ENCODE peak calls at places on chromosome 5, in five cellular contexts. J is K562, F is A549, S is HepG2, V is GM12878. A is an unnamed sample.

GRCh38 chr5:122775713-122776084 is 819 bp downstream of the SNX2 start:
- DNase-seq in J (no peak), F (no peak), S (no peak), V (no peak), A (peak)

GRCh38 chr5:58491216-58491892 is at the start of gene GAPT:
- DNase-seq in J (no peak), F (no peak), S (no peak), V (peak), A (peak)

GRCh38 chr5:76787237-76787636 is 31.6 kb upstream of the F2RL1 start:
- DNase-seq in J (no peak), F (no peak), S (peak), V (no peak), A (no peak)

GRCh38 chr5:78560456-78560855 is 88.1 kb downstream of the LHFPL2 start:
- DNase-seq in J (no peak), F (no peak), S (no peak), V (no peak), A (no peak)

GRCh38 chr5:108642170-108642906 is 105.4 kb upstream of the FER start:
- DNase-seq in J (peak), F (peak), S (peak), V (peak), A (peak)

GRCh38 chr5:80569086-80569960 is 757 bp downstream of the ANKRD34B start:
- DNase-seq in J (no peak), F (no peak), S (no peak), V (no peak), A (no peak)

GRCh38 chr5:13250450-13251291 is 693.8 kb downstream of the DNAH5 start:
- DNase-seq in J (peak), F (peak), S (peak), V (no peak), A (peak)

GRCh38 chr5:30808996-30809395 is 384.5 kb upstream of the CDH6 start:
- DNase-seq in J (no peak), F (no peak), S (no peak), V (no peak), A (peak)

GRCh38 chr5:57532513-57533497 is 50.2 kb upstream of the ACTBL2 start:
- DNase-seq in J (no peak), F (no peak), S (no peak), V (no peak), A (no peak)

GRCh38 chr5:87755378-87755777 is 342.6 kb upstream of the CCNH start:
- DNase-seq in J (no peak), F (no peak), S (no peak), V (no peak), A (no peak)

GRCh38 chr5:16690243-16690839 is 73.5 kb upstream of the RETREG1 start:
- DNase-seq in J (peak), F (peak), S (peak), V (no peak), A (peak)

GRCh38 chr5:39570418-39571027 is 145.7 kb upstream of the DAB2 start:
- DNase-seq in J (peak), F (peak), S (peak), V (no peak), A (peak)

GRCh38 chr5:57817001-57817453 is 334.4 kb upstream of the ACTBL2 start:
- DNase-seq in J (no peak), F (no peak), S (no peak), V (no peak), A (no peak)

GRCh38 chr5:58094031-58094430 is 365.9 kb downstream of the PLK2 start:
- DNase-seq in J (no peak), F (peak), S (no peak), V (peak), A (no peak)

GRCh38 chr5:13944564-13945195 is at the start of gene DNAH5:
- DNase-seq in J (no peak), F (no peak), S (no peak), V (no peak), A (no peak)

GRCh38 chr5:96434201-96434645 is 1.2 kb upstream of the PCSK1 start:
- DNase-seq in J (peak), F (peak), S (peak), V (no peak), A (peak)

DNA sequence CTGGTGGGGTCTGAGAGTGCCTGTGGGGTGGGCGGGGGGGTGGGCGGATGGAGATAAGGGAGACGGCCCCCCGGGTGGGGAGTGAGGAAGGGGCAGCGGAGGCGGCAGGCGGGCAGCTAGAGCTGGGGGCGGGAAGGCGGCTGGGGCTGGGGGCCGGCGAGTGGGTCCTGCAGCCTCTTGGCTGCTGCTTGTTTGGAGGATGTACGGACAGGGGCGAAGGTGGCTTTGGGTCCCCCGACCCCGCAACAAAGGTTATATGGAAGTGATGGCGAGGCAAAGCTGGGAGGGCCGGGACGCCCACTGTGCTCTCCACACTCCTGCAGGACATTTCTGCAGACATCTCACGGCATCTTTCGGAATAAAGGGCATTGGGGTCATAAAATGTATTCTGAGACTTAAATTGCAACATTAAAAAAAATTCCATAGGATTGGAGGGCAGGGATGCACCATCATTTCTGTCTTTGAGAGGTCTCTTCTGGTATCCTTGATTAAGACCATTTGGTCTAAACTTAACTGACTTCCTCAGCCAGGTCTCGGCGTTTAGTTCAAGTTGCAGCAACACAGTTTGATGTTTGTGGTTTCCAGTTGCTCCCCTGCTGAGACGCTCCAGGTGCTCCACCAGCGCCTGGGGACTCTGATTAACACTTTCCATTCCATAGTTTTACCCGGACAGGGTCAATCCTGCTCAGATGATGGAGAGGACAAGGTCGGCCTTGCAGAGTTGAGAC is 101.5 kb upstream of the SSBP2 start:
- DNase-seq in J (peak), F (no peak), S (no peak), V (no peak), A (peak)
- TF ChIP-seq MAX in J (no peak), F (no peak), S (no peak), V (no peak), A (no peak)

DNA sequence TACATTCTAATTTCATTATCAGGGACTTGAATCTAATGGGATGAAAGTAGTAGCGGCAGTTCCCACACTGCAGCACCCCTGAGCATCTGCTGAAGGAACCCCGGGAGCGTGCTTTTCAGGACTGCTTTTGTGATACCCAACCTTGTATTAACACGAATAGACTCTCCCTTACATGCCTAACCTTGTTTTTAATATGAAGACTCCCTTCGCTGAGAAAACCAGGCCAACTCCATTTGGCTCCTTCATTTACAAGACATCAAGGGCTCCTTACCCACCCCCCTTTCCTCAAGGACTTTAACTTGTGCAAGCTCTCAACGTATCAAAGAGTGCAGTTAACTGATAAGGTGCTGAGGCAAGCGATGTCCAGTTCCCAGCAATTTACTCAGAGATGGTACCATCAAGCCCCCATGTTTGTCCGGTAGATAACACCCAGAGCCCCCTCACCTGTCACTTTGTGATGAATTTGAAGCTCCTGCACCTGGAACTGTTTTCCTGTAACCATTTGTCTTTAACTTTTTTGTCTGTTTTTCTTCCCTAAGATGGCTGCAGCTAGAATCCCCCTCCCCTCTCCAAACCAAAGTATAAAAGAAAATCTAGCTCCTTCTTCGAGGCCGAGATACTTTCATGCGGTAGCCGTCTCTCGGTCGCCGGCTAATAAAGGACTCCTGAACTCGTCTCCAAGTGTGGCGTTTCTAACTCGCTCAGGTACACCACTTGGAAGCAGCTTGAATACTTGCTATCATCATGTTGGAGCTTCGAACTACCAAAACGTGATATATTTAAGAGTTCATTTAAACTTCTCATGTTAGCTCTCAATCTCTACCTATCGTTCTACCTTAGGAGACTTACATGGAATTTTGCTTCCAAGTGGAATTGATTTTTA is 10.7 kb downstream of the HNRNPH1 start:
- DNase-seq in J (no peak), F (no peak), S (no peak), V (no peak), A (peak)
- TF ChIP-seq POLR2A in J (peak), F (no peak), S (peak), V (peak), A (no peak)

DNA sequence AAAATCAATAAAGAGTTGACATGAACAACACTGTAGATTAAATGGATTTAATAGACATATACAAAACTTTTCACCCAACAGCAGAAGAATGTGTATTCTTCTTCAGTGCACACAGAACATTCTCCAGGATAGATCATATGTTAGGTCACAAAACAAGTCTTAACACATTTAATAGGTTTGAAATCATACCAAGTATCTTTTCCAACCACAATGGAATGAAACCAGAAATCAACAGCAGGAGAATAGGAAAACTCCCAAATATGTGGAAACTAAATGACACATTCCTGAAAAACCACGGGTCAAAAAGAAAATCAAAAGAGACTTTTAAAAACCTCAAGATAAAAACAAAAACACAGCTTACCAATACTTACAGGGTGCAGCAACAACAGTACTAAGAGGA is 790.1 kb upstream of the ZNF608 start:
- DNase-seq in J (no peak), F (no peak), S (no peak), V (no peak), A (no peak)
- TF ChIP-seq MYC in J (no peak), F (no peak), S (no peak), V (no peak), A (no peak)

GRCh38 chr5:111197523-111197922 is 26.7 kb upstream of the CAMK4 start:
- DNase-seq in J (no peak), F (no peak), S (peak), V (no peak), A (no peak)
- TF ChIP-seq MAX in J (no peak), F (no peak), S (no peak), V (no peak), A (no peak)

DNA sequence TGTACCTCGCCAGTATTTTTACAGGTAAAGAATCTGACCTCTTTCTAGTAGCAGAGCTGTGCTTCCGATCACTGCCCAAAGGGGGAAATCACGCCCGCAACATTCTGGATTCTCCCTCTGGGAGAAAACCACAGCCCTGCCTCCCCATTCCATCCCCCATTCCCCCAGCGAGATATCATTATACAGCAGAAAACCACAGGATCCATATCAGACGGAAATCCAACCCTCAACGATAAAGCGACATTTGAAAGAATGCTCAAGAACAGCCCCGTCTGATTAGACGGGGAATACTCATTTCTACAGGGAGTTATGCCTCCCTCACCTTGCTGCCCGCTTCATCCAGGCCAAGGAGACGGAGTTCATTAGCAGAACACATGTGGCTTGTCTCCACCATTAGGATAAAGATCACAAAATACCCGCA is 172.8 kb downstream of the COL23A1 start:
- DNase-seq in J (no peak), F (no peak), S (no peak), V (no peak), A (no peak)
- TF ChIP-seq POLR2A in J (no peak), F (no peak), S (no peak), V (no peak), A (no peak)

GRCh38 chr5:65883461-65883860 is 42.9 kb upstream of the ERBIN start:
- DNase-seq in J (no peak), F (no peak), S (no peak), V (no peak), A (no peak)
- TF ChIP-seq MYC in J (no peak), F (no peak), S (no peak), V (no peak), A (no peak)

GRCh38 chr5:141903261-141903660 is 20.4 kb upstream of the DELE1 start:
- DNase-seq in J (no peak), F (no peak), S (no peak), V (no peak), A (peak)
- TF ChIP-seq MAX in J (no peak), F (no peak), S (no peak), V (no peak), A (no peak)

DNA sequence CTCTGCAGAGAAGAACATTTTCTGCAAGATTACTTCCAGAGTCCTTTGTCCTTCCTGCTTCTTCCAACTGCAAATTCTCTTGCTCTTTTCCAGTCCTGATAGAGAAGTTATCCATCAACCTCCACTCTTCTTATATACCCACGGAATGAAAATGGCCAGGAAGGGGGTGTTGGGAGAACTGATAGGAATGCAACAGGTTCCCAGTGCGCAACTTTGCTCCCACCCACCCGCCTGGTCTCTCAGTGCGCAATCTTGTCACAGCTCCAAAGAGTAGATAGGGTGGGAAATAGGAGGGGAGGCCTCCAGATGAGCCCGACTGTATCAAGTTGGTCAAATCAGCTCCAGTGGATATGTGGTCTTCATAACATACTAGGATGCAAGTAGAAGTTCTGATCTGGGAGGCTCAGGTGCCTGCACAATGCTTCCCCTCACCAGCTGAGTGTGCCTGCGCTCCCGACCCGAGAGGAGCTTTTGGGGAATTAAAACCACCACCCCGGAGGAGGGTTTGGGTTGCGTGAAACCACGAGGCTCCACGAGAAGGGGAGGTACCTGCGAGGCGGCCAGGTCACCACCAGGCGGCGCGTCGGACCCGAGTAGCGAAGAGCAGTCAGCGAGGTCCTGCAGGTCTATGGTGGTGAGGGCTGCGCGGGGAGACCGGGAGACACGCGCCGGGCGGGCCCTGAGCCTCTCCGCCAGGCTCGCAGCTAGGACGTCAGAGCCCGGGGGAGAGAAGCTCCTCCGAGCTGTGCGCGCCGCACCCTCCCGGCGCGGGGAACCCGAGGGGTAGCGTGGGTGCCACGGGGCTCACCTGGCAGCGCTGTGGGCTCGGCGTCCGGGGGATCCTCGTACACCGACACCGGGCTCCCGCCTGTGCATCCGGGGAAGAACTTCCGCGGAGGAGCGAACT is 835 bp downstream of the MCIDAS start:
- DNase-seq in J (peak), F (peak), S (peak), V (no peak), A (peak)
- TF ChIP-seq POLR2A in J (peak), F (peak), S (no peak), V (no peak), A (peak)

A was measured in NB4.